ENCODE peak calls at places on chromosomes 13 and 19, in four cellular contexts. E, T, F and Z are unnamed samples.

GRCh38 chr19:33227242-33227650 is 1.6 kb upstream of the SLC7A10 start:
- DNase-seq in E (no peak), T (no peak), F (no peak), Z (no peak)

GRCh38 chr19:8017808-8018207 is 12.4 kb upstream of the ELAVL1 start:
- DNase-seq in E (no peak), T (no peak), F (peak; percentile 39), Z (no peak)

GRCh38 chr13:46665630-46666482 is 112.9 kb downstream of the LRCH1 start:
- DNase-seq in E (no peak), T (no peak), F (no peak), Z (no peak)

GRCh38 chr13:104847863-104848262 is 1687.6 kb downstream of the EFNB2 start:
- DNase-seq in E (no peak), T (no peak), F (no peak), Z (no peak)

GRCh38 chr19:43620061-43621001 is 902 bp upstream of the ZNF428 start:
- DNase-seq in E (no peak), T (no peak), F (peak; percentile 80), Z (no peak)

GRCh38 chr13:27186295-27186694 is 14.7 kb upstream of the USP12 start:
- DNase-seq in E (no peak), T (no peak), F (no peak), Z (no peak)

GRCh38 chr13:38602261-38602660 is 84.6 kb upstream of the FREM2 start:
- DNase-seq in E (no peak), T (no peak), F (no peak), Z (no peak)

GRCh38 chr19:6536138-6536671 is 5.4 kb downstream of the TNFSF9 start:
- DNase-seq in E (no peak), T (no peak), F (peak; percentile 64), Z (no peak)

GRCh38 chr13:34340534-34340933 is 522.6 kb downstream of the RFC3 start:
- DNase-seq in E (no peak), T (no peak), F (no peak), Z (no peak)

GRCh38 chr13:66312312-66313087 is 917.6 kb downstream of the PCDH9 start:
- DNase-seq in E (peak; percentile 62), T (no peak), F (no peak), Z (no peak)

GRCh38 chr13:66313408-66313807 is 916.7 kb downstream of the PCDH9 start:
- DNase-seq in E (no peak), T (no peak), F (no peak), Z (no peak)
- TF ChIP-seq CTCF in E (no peak), T (no peak), F (no peak), Z (no peak)

GRCh38 chr13:37138169-37138568 is 32.7 kb upstream of the CSNK1A1L start:
- DNase-seq in E (no peak), T (no peak), F (no peak), Z (no peak)
- TF ChIP-seq CTCF in E (peak; percentile 31), T (peak; percentile 25), F (no peak), Z (peak; percentile 1)

GRCh38 chr19:39670998-39671397 is 15.3 kb downstream of the LGALS16 start:
- DNase-seq in E (no peak), T (no peak), F (no peak), Z (no peak)

GRCh38 chr19:39672473-39672872 is 16.8 kb downstream of the LGALS16 start:
- DNase-seq in E (no peak), T (no peak), F (no peak), Z (no peak)

GRCh38 chr19:39676004-39676403 is 20.3 kb downstream of the LGALS16 start:
- DNase-seq in E (no peak), T (no peak), F (no peak), Z (no peak)

GRCh38 chr19:39671739-39672363 is 16.1 kb downstream of the LGALS16 start:
- DNase-seq in E (peak; percentile 8), T (no peak), F (peak; percentile 46), Z (no peak)
- TF ChIP-seq CTCF in E (peak; percentile 41), T (peak; percentile 75), F (peak; percentile 69), Z (peak; percentile 59)

GRCh38 chr13:59865398-59865797 is 298.3 kb downstream of the DIAPH3 start:
- DNase-seq in E (no peak), T (no peak), F (no peak), Z (no peak)
- TF ChIP-seq CTCF in E (no peak), T (no peak), F (no peak), Z (no peak)

GRCh38 chr13:92676246-92676645 is 550.4 kb upstream of the GPC6 start:
- DNase-seq in E (no peak), T (no peak), F (no peak), Z (no peak)
- TF ChIP-seq CTCF in E (no peak), T (no peak), F (no peak), Z (no peak)

DNA sequence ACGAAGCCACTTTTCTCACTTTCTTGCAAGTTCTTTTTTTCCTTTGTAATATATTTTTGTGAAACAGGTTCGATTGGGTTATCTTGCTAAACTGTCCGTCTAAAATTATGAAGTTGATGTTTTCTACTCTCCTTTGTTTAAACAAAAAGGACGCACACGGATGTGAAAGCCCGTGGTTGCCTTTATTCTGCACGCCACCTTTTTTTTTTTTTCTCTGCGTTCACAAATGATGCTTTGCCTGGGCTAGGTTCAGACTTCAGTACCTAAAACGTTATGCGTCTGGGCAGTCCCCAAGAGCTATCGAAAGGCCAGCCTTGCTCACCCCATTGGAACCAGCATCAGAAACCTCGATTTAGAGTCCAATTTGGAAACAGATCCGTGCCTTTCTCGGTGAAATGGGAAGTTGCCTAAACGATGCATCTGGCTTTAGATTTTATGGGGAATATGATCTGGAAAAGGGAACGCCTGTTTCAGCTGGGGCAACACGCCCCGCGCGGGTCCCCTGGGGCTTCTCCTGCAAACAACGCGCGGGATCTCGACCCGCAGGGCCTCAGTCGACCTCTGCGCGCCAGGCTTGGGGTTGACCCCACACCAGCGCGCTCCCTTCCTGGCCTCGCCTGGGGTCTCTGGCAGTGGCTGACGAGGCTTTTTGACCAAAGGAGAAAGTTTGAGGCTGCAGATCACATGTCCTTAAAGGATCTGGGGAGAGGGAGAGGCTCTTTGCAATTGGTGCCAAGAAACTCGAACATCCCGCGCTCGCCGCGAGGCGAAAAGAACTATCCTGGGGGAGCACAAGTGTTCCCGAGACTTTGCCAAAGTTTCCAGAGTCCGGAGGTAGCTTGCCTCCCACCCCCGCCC is 114.0 kb downstream of the KCNRG start:
- DNase-seq in E (no peak), T (no peak), F (no peak), Z (no peak)
- TF ChIP-seq CTCF in E (no peak), T (no peak), F (no peak), Z (no peak)